ENCODE peak calls at places on chromosomes 11 and 22, in five cellular contexts. V is mucosa of descending colon; X is neural progenitor cell; O is amniotic stem cell; W is effector CD4-positive, alpha-beta T cell. M is an unnamed sample.

GRCh38 chr22:45709004-45709739 is 37.5 kb downstream of the ATXN10 start:
- DNase-seq in X (no peak), W (no peak), V (no peak), O (peak; percentile 53), M (no peak)

GRCh38 chr22:49670610-49671330 is 156.9 kb downstream of the BRD1 start:
- DNase-seq in O (no peak), W (no peak), X (peak; percentile 77), V (no peak), M (no peak)

GRCh38 chr22:23399367-23400285 is 180.5 kb downstream of the IGLL1 start:
- DNase-seq in W (no peak), O (no peak), V (peak; percentile 49), X (no peak), M (no peak)

GRCh38 chr22:23302171-23303002 is 122.1 kb downstream of the BCR start:
- DNase-seq in V (peak; percentile 27), X (no peak), W (no peak), O (no peak), M (no peak)

GRCh38 chr22:46142548-46143490 is 7.5 kb upstream of the PPARA start:
- DNase-seq in O (no peak), X (no peak), W (no peak), V (peak; percentile 31), M (no peak)

GRCh38 chr11:115238802-115239201 is 265.4 kb downstream of the CADM1 start:
- DNase-seq in X (no peak), O (no peak), V (no peak), W (no peak), M (no peak)

GRCh38 chr11:72263363-72263762 is 19.4 kb upstream of the PHOX2A start:
- DNase-seq in O (no peak), V (no peak), X (no peak), W (no peak), M (peak; percentile 45)

GRCh38 chr11:67705264-67705663 is 30.8 kb upstream of the ALDH3B2 start:
- DNase-seq in X (no peak), W (no peak), V (no peak), O (no peak), M (no peak)

GRCh38 chr11:38718659-38719058 is 2120.6 kb upstream of the RAG2 start:
- DNase-seq in X (peak; percentile 13), O (no peak), V (no peak), W (no peak), M (no peak)

GRCh38 chr11:68370211-68371111 is 58.1 kb downstream of the LRP5 start:
- DNase-seq in V (no peak), O (no peak), W (no peak), X (no peak), M (no peak)

GRCh38 chr11:110376711-110377324 is 52.9 kb upstream of the FDX1 start:
- DNase-seq in V (no peak), W (no peak), X (peak; percentile 78), O (peak; percentile 44), M (peak; percentile 67)

GRCh38 chr11:7605544-7605943 is 67.8 kb downstream of the CYB5R2 start:
- DNase-seq in X (no peak), W (no peak), O (no peak), V (no peak), M (peak; percentile 65)

GRCh38 chr11:124837491-124837856 is 27.8 kb upstream of the ROBO3 start:
- DNase-seq in X (peak; percentile 81), W (no peak), V (no peak), O (peak; percentile 59), M (peak; percentile 89)

GRCh38 chr11:63918576-63919171 is 1.7 kb upstream of the RCOR2 start:
- DNase-seq in V (no peak), O (no peak), X (peak; percentile 84), W (no peak), M (no peak)

GRCh38 chr11:27495710-27496300 is 10.8 kb downstream of the LIN7C start:
- DNase-seq in W (no peak), O (no peak), X (no peak), V (no peak), M (no peak)

GRCh38 chr11:75429902-75430691 is 2.9 kb downstream of the KLHL35 start:
- DNase-seq in V (peak; percentile 84), O (peak; percentile 52), X (peak; percentile 87), W (peak; percentile 29), M (no peak)

GRCh38 chr11:128394436-128395089 is 192.8 kb downstream of the ETS1 start:
- DNase-seq in X (no peak), W (no peak), O (no peak), V (no peak), M (no peak)

GRCh38 chr22:37425800-37426531 is 1.3 kb downstream of the ELFN2 start:
- DNase-seq in O (no peak), V (no peak), X (peak; percentile 76), W (no peak), M (no peak)

GRCh38 chr22:50584106-50585096 is 1.8 kb upstream of the CHKB start:
- DNase-seq in W (no peak), O (no peak), V (no peak), X (no peak), M (no peak)

GRCh38 chr11:130389315-130389935 is 39.0 kb downstream of the ADAMTS8 start:
- DNase-seq in V (no peak), W (no peak), O (no peak), X (no peak), M (no peak)

GRCh38 chr22:22720201-22720723 is 75.8 kb downstream of the GGTLC2 start:
- DNase-seq in O (no peak), W (peak; percentile 14), V (no peak), X (peak; percentile 72), M (no peak)

GRCh38 chr11:10155793-10156490 is 138.1 kb downstream of the SBF2 start:
- DNase-seq in O (no peak), X (no peak), V (no peak), W (no peak), M (no peak)

GRCh38 chr11:95108671-95109551 is 19.3 kb downstream of the ENDOD1 start:
- DNase-seq in O (no peak), X (peak; percentile 13), V (no peak), W (no peak), M (no peak)

GRCh38 chr11:27218498-27219038 is 144.4 kb downstream of the CCDC34 start:
- DNase-seq in O (peak; percentile 71), W (no peak), V (no peak), X (no peak), M (peak; percentile 76)

GRCh38 chr11:28231475-28231874 is 123.3 kb downstream of the METTL15 start:
- DNase-seq in X (no peak), O (no peak), W (no peak), V (no peak), M (no peak)

GRCh38 chr22:48268771-48269552 is 1506.5 kb downstream of the TBC1D22A start:
- DNase-seq in W (no peak), V (no peak), X (no peak), O (no peak), M (no peak)

GRCh38 chr11:73889019-73889418 is 12.2 kb downstream of the PAAF1 start:
- DNase-seq in X (no peak), O (no peak), V (no peak), W (no peak), M (no peak)

GRCh38 chr11:113255096-113255495 is 59.3 kb upstream of the TTC12 start:
- DNase-seq in V (no peak), W (no peak), O (no peak), X (no peak), M (no peak)

GRCh38 chr11:94151903-94152677 is 23.4 kb downstream of the PANX1 start:
- DNase-seq in W (no peak), V (no peak), O (peak; percentile 59), X (no peak), M (no peak)

GRCh38 chr11:22641559-22641958 is 15.9 kb upstream of the FANCF start:
- DNase-seq in W (no peak), X (no peak), O (no peak), V (no peak), M (no peak)

GRCh38 chr11:75380716-75381420 is 18.4 kb upstream of the RPS3 start:
- DNase-seq in X (no peak), V (no peak), W (no peak), O (no peak), M (no peak)

GRCh38 chr11:47577460-47578041 is 1.2 kb downstream of the KBTBD4 start:
- DNase-seq in W (no peak), O (no peak), X (no peak), V (no peak), M (no peak)